ENCODE peak calls at places on chromosomes 4 and X, in nine cellular contexts. B is HepG2, U is stomach, F is A549, I is SK-N-SH, R is sigmoid colon, P is tibial nerve, K is suprapubic skin, L is transverse colon. M is an unnamed sample.
A peak's percentile ranks its signal among the peaks of the same experiment; 100 is the strongest.

GRCh38 chr4:64341711-64342110 is 67.5 kb downstream of the TECRL start:
- DNase-seq in B (no peak), U (no peak), F (no peak), I (no peak), R (no peak), P (no peak), K (no peak), L (no peak), M (no peak)

GRCh38 chr4:140689628-140690027 is 66.6 kb downstream of the TBC1D9 start:
- DNase-seq in B (no peak), U (no peak), F (no peak), I (no peak), R (no peak), P (no peak), K (no peak), L (no peak), M (no peak)

GRCh38 chr4:70992354-70992753 is 1.1 kb upstream of the DCK start:
- DNase-seq in B (no peak), U (no peak), F (peak; percentile 28), I (no peak), R (no peak), P (no peak), K (no peak), L (peak; percentile 26), M (no peak)

GRCh38 chr4:92339671-92340070 is 35.9 kb downstream of the GRID2 start:
- DNase-seq in B (no peak), U (no peak), F (no peak), I (no peak), R (no peak), P (no peak), K (no peak), L (no peak), M (no peak)

GRCh38 chrX:3119376-3119775 is 78.1 kb downstream of the ARSF start:
- DNase-seq in B (no peak), U (no peak), F (no peak), I (no peak), R (no peak), P (no peak), K (no peak), L (no peak), M (no peak)

GRCh38 chrX:107154787-107155620 is 36.4 kb upstream of the RBM41 start:
- DNase-seq in B (peak; percentile 18), U (no peak), F (peak; percentile 30), I (no peak), R (no peak), P (no peak), K (no peak), L (no peak), M (no peak)

GRCh38 chr4:189376901-189377300 is 563.8 kb upstream of the FRG1 start:
- DNase-seq in B (no peak), U (no peak), F (no peak), I (no peak), R (no peak), P (no peak), K (no peak), L (no peak), M (no peak)

GRCh38 chr4:164856396-164856795 is 20.6 kb upstream of the APELA start:
- DNase-seq in B (no peak), U (no peak), F (no peak), I (no peak), R (no peak), P (no peak), K (no peak), L (no peak), M (no peak)

GRCh38 chr4:23006756-23007155 is 314.0 kb downstream of the GBA3 start:
- DNase-seq in B (no peak), U (no peak), F (no peak), I (no peak), R (no peak), P (no peak), K (no peak), L (no peak), M (no peak)

GRCh38 chrX:42269186-42269585 is 345.8 kb upstream of the CASK start:
- DNase-seq in B (no peak), U (no peak), F (no peak), I (no peak), R (no peak), P (no peak), K (no peak), L (no peak), M (no peak)

GRCh38 chr4:110172972-110173371 is 25.4 kb downstream of the ELOVL6 start:
- DNase-seq in B (no peak), U (no peak), F (no peak), I (no peak), R (no peak), P (no peak), K (no peak), L (peak; percentile 51), M (no peak)

GRCh38 chr4:13399257-13399656 is 84.9 kb downstream of the RAB28 start:
- DNase-seq in B (no peak), U (no peak), F (no peak), I (no peak), R (no peak), P (no peak), K (no peak), L (no peak), M (no peak)

GRCh38 chrX:22196151-22196550 is 76.6 kb upstream of the CBLL2 start:
- DNase-seq in B (no peak), U (no peak), F (no peak), I (no peak), R (no peak), P (no peak), K (no peak), L (no peak), M (no peak)

DNA sequence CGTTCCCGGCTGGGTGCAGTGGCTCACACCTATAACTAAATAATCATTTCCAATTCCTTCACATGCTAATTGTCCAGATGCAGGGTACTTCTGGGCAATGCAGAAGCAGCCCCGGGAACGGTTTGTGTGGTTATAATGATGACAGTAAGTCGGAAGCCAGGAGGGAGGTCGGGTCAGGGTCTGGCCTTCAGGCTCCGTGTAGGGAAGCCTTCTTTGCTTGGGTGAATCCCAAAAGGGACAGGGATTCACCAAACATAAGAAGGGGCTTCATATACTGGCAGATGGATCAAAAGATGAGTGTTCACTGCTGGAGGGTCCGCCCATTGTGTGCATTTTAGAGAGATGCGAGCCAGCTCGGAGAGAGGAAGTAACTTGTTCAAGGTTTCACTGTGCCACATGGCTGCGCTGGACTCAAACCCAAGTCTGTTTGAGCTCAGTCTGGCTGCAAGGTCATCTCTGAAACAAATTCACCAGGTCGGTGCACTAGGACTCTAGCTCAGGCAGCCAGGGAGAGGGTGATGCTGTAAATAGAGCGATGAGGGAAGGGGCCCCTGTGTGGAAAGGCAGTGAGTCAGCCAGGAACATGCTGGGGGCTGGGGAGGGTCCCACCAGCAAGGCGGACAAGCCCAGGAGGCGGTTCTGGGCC is 4.8 kb upstream of the KIAA0232 start:
- DNase-seq in B (peak; percentile 58), U (no peak), F (no peak), I (no peak), R (no peak), P (no peak), K (no peak), L (peak; percentile 8), M (no peak)
- TF ChIP-seq EP300 in B (no peak), U (no peak), F (no peak), I (no peak), R (no peak), P (no peak), K (no peak), L (no peak), M (no peak)

GRCh38 chrX:133602881-133603280 is 187.6 kb upstream of the GPC4 start:
- DNase-seq in B (no peak), U (no peak), F (no peak), I (no peak), R (no peak), P (no peak), K (no peak), L (no peak), M (no peak)

GRCh38 chrX:133598596-133599334 is 183.5 kb upstream of the GPC4 start:
- DNase-seq in B (no peak), U (no peak), F (no peak), I (no peak), R (no peak), P (no peak), K (no peak), L (no peak), M (no peak)

GRCh38 chrX:133606990-133607389 is 191.7 kb upstream of the GPC4 start:
- DNase-seq in B (no peak), U (no peak), F (no peak), I (no peak), R (no peak), P (no peak), K (no peak), L (no peak), M (no peak)

GRCh38 chrX:133600536-133600935 is 185.2 kb upstream of the GPC4 start:
- DNase-seq in B (no peak), U (no peak), F (no peak), I (no peak), R (no peak), P (no peak), K (no peak), L (no peak), M (no peak)

DNA sequence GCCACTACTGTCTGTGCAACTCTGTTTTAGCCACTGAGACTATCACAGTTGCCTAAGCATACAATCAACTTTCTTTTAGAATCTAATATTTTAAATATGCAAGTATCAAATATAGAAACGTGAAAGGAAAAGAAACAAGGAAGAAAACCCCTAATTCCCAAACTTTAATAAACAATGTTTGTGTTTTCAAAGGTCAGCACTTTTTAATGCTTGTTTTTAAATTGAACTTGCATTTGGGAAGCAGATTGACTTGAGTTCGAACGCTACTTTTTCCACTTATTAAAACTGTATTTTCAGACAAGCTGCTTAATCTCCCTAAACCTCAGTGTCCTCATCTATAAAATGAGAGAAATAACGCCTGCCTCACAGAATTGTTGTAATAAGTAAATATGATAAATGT is 185.8 kb upstream of the GPC4 start:
- DNase-seq in B (no peak), U (no peak), F (no peak), I (no peak), R (no peak), P (no peak), K (no peak), L (no peak), M (no peak)
- TF ChIP-seq EP300 in B (no peak), U (no peak), F (no peak), I (no peak), R (no peak), P (no peak), K (no peak), L (no peak), M (no peak)

DNA sequence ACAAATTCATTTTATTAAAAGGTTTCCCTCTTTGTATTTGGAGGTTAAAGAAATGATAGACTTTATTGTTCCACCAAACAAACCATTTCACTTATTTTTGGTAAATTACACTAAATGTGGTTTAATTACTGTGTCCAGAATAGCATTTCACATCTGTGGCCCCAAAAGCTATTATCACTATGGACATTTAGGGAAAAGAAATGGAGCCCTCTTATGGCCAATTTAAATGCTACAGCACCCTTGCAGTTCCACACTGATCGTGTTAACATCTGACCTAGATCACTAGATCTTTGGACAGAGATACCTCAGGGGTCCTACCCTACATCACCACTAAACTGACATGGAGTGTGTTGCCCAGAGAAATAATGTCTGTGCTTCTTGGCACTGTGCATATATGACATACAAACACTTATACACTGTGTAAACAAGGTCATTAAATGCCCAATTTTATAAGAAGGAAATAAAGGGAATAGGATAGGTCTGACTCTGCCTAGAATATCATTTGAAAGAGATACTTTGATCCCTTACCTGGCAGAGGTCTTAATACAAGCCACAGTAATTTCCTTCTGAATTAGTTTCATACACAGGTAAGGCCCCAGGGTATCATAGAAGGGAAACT is 163.9 kb downstream of the KDR start:
- DNase-seq in B (no peak), U (no peak), F (peak; percentile 4), I (peak; percentile 42), R (no peak), P (no peak), K (no peak), L (no peak), M (no peak)
- TF ChIP-seq EP300 in B (no peak), U (no peak), F (no peak), I (no peak), R (no peak), P (no peak), K (no peak), L (no peak), M (no peak)

GRCh38 chr4:74975082-74975481 is 42.2 kb downstream of the PARM1 start:
- DNase-seq in B (no peak), U (no peak), F (no peak), I (no peak), R (no peak), P (no peak), K (no peak), L (no peak), M (no peak)
- TF ChIP-seq EP300 in B (no peak), U (no peak), F (no peak), I (no peak), R (no peak), P (no peak), K (no peak), L (no peak), M (no peak)